ENCODE peak calls at places on chromosome 9, in five cellular contexts. G, A, S, P and Z are unnamed samples.

GRCh38 chr9:94148419-94148818 is 64.2 kb downstream of the PTPDC1 start:
- DNase-seq in G (no peak), A (no peak), S (no peak), P (no peak), Z (no peak)

GRCh38 chr9:136544549-136545064 is 1.2 kb downstream of the NOTCH1 start:
- DNase-seq in G (no peak), A (no peak), S (peak), P (no peak), Z (peak)

GRCh38 chr9:135299651-135300345 is 179.8 kb upstream of the PPP1R26 start:
- DNase-seq in G (no peak), A (no peak), S (peak), P (no peak), Z (no peak)

GRCh38 chr9:16540996-16541668 is 329.3 kb downstream of the BNC2 start:
- DNase-seq in G (peak), A (no peak), S (no peak), P (no peak), Z (no peak)

GRCh38 chr9:21357479-21358290 is 7.0 kb upstream of the IFNA6 start:
- DNase-seq in G (no peak), A (no peak), S (no peak), P (peak), Z (no peak)

GRCh38 chr9:4262735-4263141 is 37.1 kb downstream of the GLIS3 start:
- DNase-seq in G (peak), A (peak), S (no peak), P (no peak), Z (no peak)

GRCh38 chr9:108786322-108786721 is 69.5 kb downstream of the ACTL7B start:
- DNase-seq in G (no peak), A (no peak), S (no peak), P (no peak), Z (no peak)

GRCh38 chr9:93257808-93258331 is 73.9 kb downstream of the WNK2 start:
- DNase-seq in G (no peak), A (no peak), S (peak), P (no peak), Z (no peak)

GRCh38 chr9:83523684-83524083 is 14.5 kb downstream of the FRMD3 start:
- DNase-seq in G (no peak), A (no peak), S (no peak), P (no peak), Z (no peak)

GRCh38 chr9:37903831-37904646 is at the start of gene SLC25A51:
- DNase-seq in G (peak), A (peak), S (peak), P (peak), Z (peak)

GRCh38 chr9:113593682-113594281 is 130.3 kb downstream of the RGS3 start:
- DNase-seq in G (peak), A (peak), S (peak), P (no peak), Z (peak)

GRCh38 chr9:4923580-4924544 is 61.2 kb upstream of the JAK2 start:
- DNase-seq in G (peak), A (peak), S (peak), P (no peak), Z (peak)

GRCh38 chr9:15999422-16000339 is 446.8 kb downstream of the CCDC171 start:
- DNase-seq in G (peak), A (peak), S (peak), P (no peak), Z (no peak)

GRCh38 chr9:118455259-118455658 is 751.1 kb downstream of the TLR4 start:
- DNase-seq in G (no peak), A (peak), S (no peak), P (no peak), Z (no peak)

GRCh38 chr9:126024581-126025230 is 277.5 kb downstream of the PBX3 start:
- DNase-seq in G (no peak), A (no peak), S (no peak), P (no peak), Z (no peak)

GRCh38 chr9:35793461-35793860 is 2.1 kb downstream of the NPR2 start:
- DNase-seq in G (no peak), A (no peak), S (peak), P (no peak), Z (no peak)

GRCh38 chr9:972512-973294 is 3.8 kb upstream of the DMRT3 start:
- DNase-seq in G (no peak), A (no peak), S (peak), P (no peak), Z (no peak)

GRCh38 chr9:136769710-136770191 is 5.4 kb upstream of the LCN15 start:
- DNase-seq in G (no peak), A (peak), S (peak), P (no peak), Z (peak)

GRCh38 chr9:69016366-69017096 is 2.6 kb upstream of the PRKACG start:
- DNase-seq in G (no peak), A (no peak), S (no peak), P (no peak), Z (no peak)

GRCh38 chr9:123617952-123618678 is 262.1 kb downstream of the CRB2 start:
- DNase-seq in G (no peak), A (no peak), S (no peak), P (no peak), Z (no peak)

GRCh38 chr9:79984429-79985067 is 412.8 kb downstream of the TLE4 start:
- DNase-seq in G (no peak), A (no peak), S (no peak), P (no peak), Z (no peak)

GRCh38 chr9:76704601-76705204 is 59.5 kb upstream of the PCA3 start:
- DNase-seq in G (peak), A (peak), S (peak), P (peak), Z (peak)

GRCh38 chr9:126989847-126990821 is 75.6 kb downstream of the RALGPS1 start:
- DNase-seq in G (no peak), A (no peak), S (no peak), P (no peak), Z (no peak)

GRCh38 chr9:122168356-122168755 is 8.6 kb downstream of the MORN5 start:
- DNase-seq in G (no peak), A (no peak), S (no peak), P (no peak), Z (no peak)

GRCh38 chr9:131274674-131275331 is 1.5 kb downstream of the FAM78A start:
- DNase-seq in G (no peak), A (no peak), S (no peak), P (no peak), Z (peak)

GRCh38 chr9:106799146-106799545 is 63.8 kb upstream of the ZNF462 start:
- DNase-seq in G (peak), A (peak), S (no peak), P (no peak), Z (no peak)

GRCh38 chr9:36191290-36191645 is 547 bp downstream of the CLTA start:
- DNase-seq in G (no peak), A (peak), S (no peak), P (no peak), Z (peak)

GRCh38 chr9:7324031-7324654 is 475.4 kb downstream of the DMAC1 start:
- DNase-seq in G (peak), A (no peak), S (no peak), P (no peak), Z (no peak)

GRCh38 chr9:78366827-78367226 is 69.9 kb downstream of the PSAT1 start:
- DNase-seq in G (no peak), A (no peak), S (no peak), P (no peak), Z (no peak)

GRCh38 chr9:4117835-4118610 is 181.8 kb downstream of the GLIS3 start:
- DNase-seq in G (no peak), A (peak), S (peak), P (no peak), Z (peak)

GRCh38 chr9:109319631-109320233 is 1.1 kb downstream of the EPB41L4B start:
- DNase-seq in G (no peak), A (no peak), S (peak), P (no peak), Z (no peak)

GRCh38 chr9:105083246-105083645 is 155.3 kb upstream of the ABCA1 start:
- DNase-seq in G (no peak), A (no peak), S (no peak), P (no peak), Z (no peak)

GRCh38 chr9:112037281-112038016 is 137.6 kb downstream of the SUSD1 start:
- DNase-seq in G (peak), A (no peak), S (no peak), P (peak), Z (no peak)

GRCh38 chr9:26949604-26950003 is 2.6 kb upstream of the PLAA start:
- DNase-seq in G (peak), A (peak), S (no peak), P (no peak), Z (no peak)

GRCh38 chr9:107316795-107317661 is 33.9 kb downstream of the RAD23B start:
- DNase-seq in G (no peak), A (no peak), S (no peak), P (no peak), Z (no peak)

GRCh38 chr9:6907772-6908381 is 150.1 kb downstream of the KDM4C start:
- DNase-seq in G (peak), A (peak), S (no peak), P (no peak), Z (peak)

GRCh38 chr9:23573800-23574199 is 252.2 kb downstream of the ELAVL2 start:
- DNase-seq in G (no peak), A (no peak), S (no peak), P (no peak), Z (no peak)
- TF ChIP-seq RCOR1 in G (no peak), A (no peak), S (no peak), P (no peak), Z (no peak)

DNA sequence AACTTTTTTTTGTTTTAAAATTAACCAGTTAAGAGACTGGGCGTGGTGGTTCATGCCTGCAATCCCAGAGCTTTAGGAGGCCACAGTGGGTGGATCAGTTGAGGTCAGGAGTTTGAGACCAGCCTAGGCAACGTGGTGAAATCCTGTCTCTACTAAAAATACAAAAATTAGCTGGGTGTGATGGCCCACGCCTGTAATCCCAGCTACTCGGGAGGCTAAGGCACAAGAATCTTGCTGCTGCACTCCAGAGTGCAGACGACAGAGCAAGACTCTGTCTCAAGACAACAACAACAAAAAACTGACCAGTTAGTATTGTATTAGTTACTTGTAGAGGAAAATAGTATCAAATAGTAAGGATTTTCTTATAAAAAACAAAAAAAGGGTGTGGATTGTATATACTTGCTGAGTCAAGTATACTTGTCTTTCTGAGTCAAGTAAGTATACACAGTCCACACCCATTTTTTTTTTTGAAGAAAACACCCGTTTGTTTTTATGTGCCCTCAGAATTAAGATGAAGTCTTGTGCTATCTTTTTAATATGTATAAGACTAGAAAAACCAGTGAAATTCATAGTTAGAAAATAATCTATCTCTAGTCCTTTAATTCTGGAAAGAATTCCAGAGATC is 25.3 kb downstream of the UBAP1 start:
- DNase-seq in G (no peak), A (peak), S (no peak), P (no peak), Z (no peak)
- TF ChIP-seq RCOR1 in G (no peak), A (no peak), S (no peak), P (no peak), Z (no peak)

DNA sequence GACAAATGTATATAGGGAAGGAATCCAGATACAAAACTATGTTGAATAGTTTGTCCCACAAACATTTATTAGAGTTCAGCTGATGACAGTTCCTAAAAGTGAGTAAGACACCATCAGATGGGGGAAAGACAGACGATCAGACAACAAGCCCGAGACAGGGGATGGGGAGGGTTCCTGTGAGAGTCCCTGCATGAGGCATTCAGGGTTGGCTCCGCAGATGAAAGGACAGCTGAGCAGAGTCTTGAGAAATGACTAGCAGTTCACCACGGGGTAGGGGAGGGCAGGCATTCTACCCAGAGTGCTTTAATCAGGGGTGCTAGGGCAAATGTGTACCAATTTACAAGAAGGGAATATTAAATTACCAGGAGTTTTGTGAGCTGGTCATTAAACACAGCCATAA is 28.0 kb downstream of the TNFSF15 start:
- DNase-seq in G (no peak), A (peak), S (no peak), P (no peak), Z (no peak)
- TF ChIP-seq RCOR1 in G (no peak), A (no peak), S (no peak), P (no peak), Z (no peak)

GRCh38 chr9:134223091-134223490 is 58.7 kb upstream of the RNU6ATAC start:
- DNase-seq in G (peak), A (no peak), S (no peak), P (no peak), Z (no peak)
- TF ChIP-seq RCOR1 in G (no peak), A (no peak), S (no peak), P (no peak), Z (no peak)